ENCODE peak calls at places on chromosomes 2 and 18, in nine cellular contexts. Z, C, D, Q, P, Y, E, I and H are unnamed samples.

GRCh38 chr18:54388203-54389142 is 30.8 kb downstream of the C18orf54 start:
- DNase-seq in Z (no peak), C (no peak), D (peak), Q (peak), P (peak), Y (peak), E (peak), I (no peak), H (peak)

GRCh38 chr2:158045362-158045761 is 56.3 kb upstream of the UPP2 start:
- DNase-seq in Z (no peak), C (no peak), D (peak), Q (no peak), P (no peak), Y (no peak), E (no peak), I (no peak), H (no peak)

GRCh38 chr18:45730832-45731545 is 7.0 kb downstream of the SLC14A1 start:
- DNase-seq in Z (no peak), C (no peak), D (no peak), Q (peak), P (peak), Y (no peak), E (peak), I (no peak), H (no peak)

GRCh38 chr2:18749912-18750526 is 160.7 kb upstream of the NT5C1B start:
- DNase-seq in Z (no peak), C (peak), D (no peak), Q (peak), P (peak), Y (no peak), E (peak), I (no peak), H (peak)

GRCh38 chr2:190318931-190319556 is 582 bp downstream of the HIBCH start:
- DNase-seq in Z (no peak), C (no peak), D (no peak), Q (peak), P (no peak), Y (no peak), E (no peak), I (no peak), H (peak)

GRCh38 chr2:48088994-48089393 is 182.7 kb upstream of the FBXO11 start:
- DNase-seq in Z (no peak), C (no peak), D (no peak), Q (no peak), P (no peak), Y (no peak), E (no peak), I (no peak), H (no peak)

GRCh38 chr2:96138146-96139145 is at the start of gene ASTL:
- DNase-seq in Z (peak), C (no peak), D (peak), Q (peak), P (peak), Y (no peak), E (peak), I (peak), H (peak)

GRCh38 chr2:216312441-216312840 is 59.8 kb downstream of the MARCHF4 start:
- DNase-seq in Z (no peak), C (no peak), D (no peak), Q (no peak), P (peak), Y (no peak), E (peak), I (no peak), H (no peak)

DNA sequence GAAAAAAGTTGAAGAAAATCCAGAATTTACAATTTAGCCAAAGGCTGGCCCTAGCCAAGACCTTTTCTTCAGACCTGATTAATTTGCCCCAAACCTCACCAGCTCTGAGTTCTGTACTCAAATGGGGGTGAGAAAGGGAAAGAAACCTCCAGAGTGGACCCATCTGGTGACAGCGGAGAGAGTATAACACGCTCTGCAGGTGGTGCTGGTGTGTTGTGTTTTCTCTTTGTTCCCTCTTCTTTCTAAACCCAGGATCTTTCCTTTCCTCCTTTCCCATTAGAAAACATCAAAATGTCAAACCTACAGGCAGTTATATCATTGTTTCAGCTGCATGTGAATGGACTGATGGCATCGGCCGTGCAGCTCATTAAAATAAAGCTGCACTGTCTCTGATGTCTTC is 253.3 kb upstream of the SP5 start:
- DNase-seq in Z (no peak), C (no peak), D (no peak), Q (no peak), P (no peak), Y (no peak), E (no peak), I (no peak), H (no peak)
- TF ChIP-seq CTCF in Z (no peak), C (no peak), D (peak), Q (no peak), P (no peak), Y (no peak), E (no peak), I (no peak), H (no peak)

GRCh38 chr2:39517102-39517436 is 80.0 kb upstream of the MAP4K3 start:
- DNase-seq in Z (no peak), C (no peak), D (no peak), Q (no peak), P (no peak), Y (no peak), E (no peak), I (no peak), H (no peak)
- TF ChIP-seq CTCF in Z (no peak), C (no peak), D (no peak), Q (no peak), P (no peak), Y (no peak), E (no peak), I (no peak), H (no peak)

GRCh38 chr2:138842341-138842740 is 62.2 kb upstream of the NXPH2 start:
- DNase-seq in Z (no peak), C (no peak), D (no peak), Q (no peak), P (no peak), Y (no peak), E (no peak), I (no peak), H (no peak)
- TF ChIP-seq CTCF in Z (no peak), C (no peak), D (no peak), Q (no peak), P (no peak), Y (no peak), E (no peak), I (no peak), H (no peak)

DNA sequence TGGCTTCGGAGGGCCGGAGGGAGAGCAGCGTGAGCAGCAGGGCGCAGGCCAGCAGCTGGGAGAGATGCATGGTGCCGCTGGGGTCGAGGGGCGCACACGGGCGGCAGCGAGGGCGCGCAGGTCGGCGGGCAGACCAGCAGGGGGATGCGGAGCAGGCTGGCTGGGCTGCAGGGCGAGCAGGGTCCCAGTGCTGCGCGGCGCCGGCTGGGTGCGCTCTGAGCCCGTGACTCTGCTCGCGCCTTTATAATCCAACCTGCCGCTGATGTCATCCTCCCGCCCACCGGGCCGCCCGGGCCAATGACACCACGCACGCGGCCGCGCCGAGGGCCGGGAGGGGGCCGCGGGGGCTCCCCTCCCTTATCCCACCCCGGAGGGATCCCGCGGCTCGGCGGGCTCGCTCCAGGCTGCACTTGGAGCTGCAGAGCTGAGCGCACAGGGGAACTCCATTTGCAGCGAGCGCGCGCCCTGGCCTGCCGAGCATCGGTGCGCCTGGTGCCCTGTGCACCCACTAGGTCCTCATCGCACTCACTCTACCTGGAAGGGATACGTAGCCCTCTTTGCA is at the start of gene NPPC:
- DNase-seq in Z (peak), C (peak), D (peak), Q (peak), P (peak), Y (peak), E (peak), I (peak), H (peak)
- TF ChIP-seq CTCF in Z (no peak), C (peak), D (peak), Q (peak), P (no peak), Y (no peak), E (peak), I (no peak), H (no peak)

DNA sequence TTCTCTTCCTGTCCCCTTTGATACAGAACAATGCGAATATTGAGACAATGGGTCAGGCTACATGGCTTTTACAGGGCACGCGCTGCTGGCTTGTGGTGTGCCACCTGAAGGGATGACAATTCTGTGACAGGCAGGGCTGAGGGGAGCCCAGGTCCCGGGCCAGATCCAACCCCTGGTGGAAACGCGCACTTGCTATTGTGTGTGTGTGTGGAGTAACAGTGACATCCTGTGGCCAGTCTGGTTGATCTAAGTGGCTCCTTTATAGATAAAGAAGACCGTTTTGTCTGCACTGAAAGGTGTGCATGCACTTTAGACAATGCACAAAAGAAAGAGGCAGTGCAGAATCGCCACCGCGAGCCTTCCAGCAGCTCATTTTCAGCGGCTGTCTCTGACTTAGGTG is 273.6 kb downstream of the HRH4 start:
- DNase-seq in Z (no peak), C (no peak), D (peak), Q (no peak), P (no peak), Y (no peak), E (no peak), I (no peak), H (no peak)
- TF ChIP-seq CTCF in Z (no peak), C (peak), D (peak), Q (no peak), P (no peak), Y (no peak), E (peak), I (no peak), H (no peak)

GRCh38 chr2:228630786-228631185 is 449.3 kb upstream of the SPHKAP start:
- DNase-seq in Z (no peak), C (no peak), D (no peak), Q (no peak), P (no peak), Y (no peak), E (no peak), I (no peak), H (no peak)
- TF ChIP-seq CTCF in Z (no peak), C (no peak), D (no peak), Q (no peak), P (no peak), Y (no peak), E (no peak), I (no peak), H (no peak)

GRCh38 chr2:231392431-231393148 is 2.9 kb upstream of the B3GNT7 start:
- DNase-seq in Z (no peak), C (no peak), D (no peak), Q (no peak), P (no peak), Y (no peak), E (no peak), I (no peak), H (no peak)

GRCh38 chr2:231391981-231392380 is 3.5 kb upstream of the B3GNT7 start:
- DNase-seq in Z (no peak), C (no peak), D (no peak), Q (no peak), P (no peak), Y (peak), E (no peak), I (no peak), H (no peak)

GRCh38 chr2:231395188-231396057 is at the start of gene B3GNT7:
- DNase-seq in Z (peak), C (no peak), D (no peak), Q (no peak), P (no peak), Y (no peak), E (no peak), I (peak), H (peak)

GRCh38 chr2:231394201-231395141 is 1.0 kb upstream of the B3GNT7 start:
- DNase-seq in Z (no peak), C (no peak), D (peak), Q (no peak), P (no peak), Y (no peak), E (no peak), I (no peak), H (peak)

DNA sequence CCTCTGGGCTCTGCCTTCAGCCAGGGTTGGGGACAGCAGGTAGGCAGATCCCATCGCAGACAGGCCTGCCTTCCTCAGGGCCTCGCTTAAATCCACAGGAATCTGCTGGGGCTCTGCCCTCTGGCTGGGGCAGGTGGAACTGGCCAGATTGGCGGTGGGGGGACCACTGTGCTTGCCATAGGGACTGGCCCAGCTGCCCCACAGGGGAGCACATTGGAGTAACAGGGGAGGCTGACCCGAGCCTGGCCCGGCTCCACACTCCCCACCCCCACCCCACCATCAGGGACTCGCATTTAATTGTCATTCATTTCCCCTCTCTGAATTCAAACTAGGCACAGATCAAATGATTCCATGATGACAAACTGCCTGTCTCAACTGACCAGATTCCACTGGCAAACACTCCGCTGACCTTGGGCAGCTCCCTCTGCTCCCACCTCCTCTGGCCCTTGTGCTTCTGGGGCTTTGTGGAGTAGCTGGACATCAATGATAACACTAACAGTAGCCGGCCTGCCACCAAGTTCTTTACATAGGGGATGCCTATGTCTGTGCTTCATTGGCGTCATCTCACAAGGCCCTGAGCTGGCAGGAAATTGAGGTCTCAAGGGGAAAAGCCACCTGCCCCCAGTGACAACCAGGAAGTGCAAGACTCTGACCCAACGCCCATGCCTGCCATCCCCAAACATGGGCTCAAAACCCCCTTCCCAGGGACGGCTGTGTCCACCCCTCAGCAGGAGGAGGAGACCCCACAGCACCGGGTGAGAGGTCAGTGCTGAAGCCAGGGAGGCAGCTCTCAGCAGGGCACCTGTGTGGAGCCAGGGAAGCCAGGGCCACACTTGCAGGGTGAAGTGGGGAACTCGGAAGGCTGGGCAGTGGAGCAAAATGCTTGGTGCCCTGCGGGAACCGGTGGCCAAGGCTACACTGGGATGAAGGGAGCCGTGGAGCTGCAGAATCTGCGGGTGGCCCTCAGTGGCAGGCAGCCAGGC is 2.1 kb upstream of the B3GNT7 start:
- DNase-seq in Z (no peak), C (no peak), D (peak), Q (no peak), P (no peak), Y (no peak), E (no peak), I (peak), H (peak)
- TF ChIP-seq CTCF in Z (no peak), C (no peak), D (peak), Q (peak), P (no peak), Y (peak), E (peak), I (peak), H (no peak)

GRCh38 chr2:235639387-235639786 is 145.5 kb downstream of the AGAP1 start:
- DNase-seq in Z (no peak), C (peak), D (no peak), Q (peak), P (peak), Y (no peak), E (peak), I (no peak), H (peak)

GRCh38 chr2:235639885-235640284 is 146.0 kb downstream of the AGAP1 start:
- DNase-seq in Z (no peak), C (no peak), D (no peak), Q (no peak), P (no peak), Y (no peak), E (peak), I (no peak), H (no peak)

GRCh38 chr2:235636471-235637005 is 142.7 kb downstream of the AGAP1 start:
- DNase-seq in Z (no peak), C (no peak), D (no peak), Q (no peak), P (no peak), Y (no peak), E (no peak), I (no peak), H (no peak)

GRCh38 chr2:235637906-235638305 is 144.1 kb downstream of the AGAP1 start:
- DNase-seq in Z (no peak), C (no peak), D (no peak), Q (no peak), P (no peak), Y (no peak), E (no peak), I (no peak), H (no peak)

DNA sequence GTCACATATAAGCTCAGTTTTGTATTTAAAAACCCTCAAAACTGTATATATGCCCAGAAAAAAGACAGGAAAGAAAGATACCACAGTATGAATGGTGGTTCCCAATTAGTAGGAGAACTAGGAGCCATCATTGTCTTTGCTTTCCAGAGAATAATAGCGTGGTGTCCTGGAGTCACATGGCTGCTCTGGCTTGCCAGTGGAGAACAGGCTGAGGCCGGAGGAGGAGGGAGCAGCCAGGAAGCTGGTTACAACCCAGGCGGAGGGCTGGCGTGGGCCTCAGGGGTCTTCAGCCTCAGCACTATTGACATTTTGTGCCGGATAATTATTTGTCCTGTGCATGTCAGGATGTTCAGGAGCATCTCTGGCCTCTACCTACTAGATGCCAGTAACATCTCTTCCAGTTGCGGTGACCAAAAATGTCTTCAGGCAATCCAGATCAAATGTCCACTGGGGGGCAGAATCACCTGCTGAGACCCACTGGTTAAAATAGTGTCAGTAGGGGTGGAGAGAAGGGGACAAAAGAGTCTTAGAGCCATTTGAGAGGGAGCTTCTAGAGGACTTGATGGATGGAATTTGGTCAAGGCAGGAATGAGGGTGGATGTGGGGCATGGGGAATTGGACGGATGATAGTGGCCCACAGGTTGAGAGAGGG is 144.8 kb downstream of the AGAP1 start:
- DNase-seq in Z (no peak), C (no peak), D (no peak), Q (no peak), P (no peak), Y (no peak), E (peak), I (no peak), H (no peak)
- TF ChIP-seq CTCF in Z (no peak), C (peak), D (peak), Q (no peak), P (peak), Y (no peak), E (peak), I (no peak), H (no peak)

GRCh38 chr2:236690726-236691125 is 121.1 kb downstream of the ACKR3 start:
- DNase-seq in Z (peak), C (no peak), D (no peak), Q (no peak), P (no peak), Y (no peak), E (no peak), I (no peak), H (no peak)

GRCh38 chr2:236689981-236690380 is 120.4 kb downstream of the ACKR3 start:
- DNase-seq in Z (no peak), C (no peak), D (no peak), Q (no peak), P (peak), Y (no peak), E (no peak), I (no peak), H (no peak)

GRCh38 chr2:236693531-236693930 is 123.9 kb downstream of the ACKR3 start:
- DNase-seq in Z (no peak), C (no peak), D (no peak), Q (no peak), P (no peak), Y (no peak), E (no peak), I (no peak), H (no peak)

GRCh38 chr2:236692937-236693336 is 123.3 kb downstream of the ACKR3 start:
- DNase-seq in Z (no peak), C (no peak), D (no peak), Q (no peak), P (no peak), Y (no peak), E (no peak), I (no peak), H (no peak)

DNA sequence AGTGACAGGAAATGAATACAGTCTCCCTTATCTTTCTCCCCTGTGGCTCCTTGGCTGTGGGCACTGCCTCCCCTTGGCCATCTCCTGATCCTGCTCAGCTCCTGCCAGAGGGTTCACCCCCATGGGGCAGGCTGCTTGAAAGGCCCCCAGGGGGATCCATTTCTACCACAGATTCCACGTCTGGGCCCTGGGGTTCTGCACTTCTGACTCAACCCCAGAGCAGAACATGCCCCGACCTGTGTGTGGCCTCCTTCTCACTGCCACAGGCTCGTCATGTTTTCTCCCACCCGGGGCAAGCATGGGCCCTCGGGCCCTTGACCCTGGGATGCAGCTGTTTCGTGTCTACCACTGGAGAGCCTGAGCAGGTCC is 122.2 kb downstream of the ACKR3 start:
- DNase-seq in Z (peak), C (no peak), D (no peak), Q (no peak), P (no peak), Y (no peak), E (no peak), I (no peak), H (no peak)
- TF ChIP-seq CTCF in Z (no peak), C (no peak), D (no peak), Q (no peak), P (no peak), Y (no peak), E (no peak), I (no peak), H (no peak)